ENCODE peak calls at places on chromosome 22, in five cellular contexts. J is IMR-90, C is endothelial cell of umbilical vein, Q is tibial nerve, M is testis. I is an unnamed sample.

GRCh38 chr22:45263790-45264269 is 20.9 kb upstream of the UPK3A start:
- DNase-seq in C (peak), Q (peak), J (peak), M (peak), I (no peak)

GRCh38 chr22:19799322-19800190 is 39.0 kb downstream of the TBX1 start:
- DNase-seq in Q (peak), J (peak), C (no peak), M (no peak), I (peak)

GRCh38 chr22:27228771-27229170 is 571.4 kb downstream of the MIAT start:
- DNase-seq in Q (no peak), C (no peak), M (no peak), J (no peak), I (no peak)

GRCh38 chr22:23227380-23227779 is 47.1 kb downstream of the BCR start:
- DNase-seq in J (no peak), C (no peak), M (no peak), Q (no peak), I (no peak)

GRCh38 chr22:17754233-17754925 is 19.9 kb downstream of the BID start:
- DNase-seq in M (no peak), C (no peak), J (no peak), Q (no peak), I (no peak)

GRCh38 chr22:40414306-40414705 is 43.9 kb downstream of the SGSM3 start:
- DNase-seq in J (peak), Q (no peak), C (no peak), M (no peak), I (no peak)

GRCh38 chr22:18952022-18952421 is 15.9 kb upstream of the PRODH start:
- DNase-seq in J (no peak), C (no peak), M (no peak), Q (no peak), I (no peak)

GRCh38 chr22:47022075-47022473 is 259.6 kb downstream of the TBC1D22A start:
- DNase-seq in J (peak), M (no peak), Q (no peak), C (no peak), I (no peak)

GRCh38 chr22:44132724-44133123 is 48.0 kb upstream of the PARVG start:
- DNase-seq in J (no peak), Q (no peak), C (no peak), M (no peak), I (no peak)

GRCh38 chr22:47386812-47387510 is 624.5 kb downstream of the TBC1D22A start:
- DNase-seq in M (no peak), Q (no peak), J (no peak), C (no peak), I (no peak)

GRCh38 chr22:50146440-50147228 is 23.9 kb upstream of the PANX2 start:
- DNase-seq in M (peak), Q (peak), J (peak), C (no peak), I (no peak)

GRCh38 chr22:46830841-46831240 is 68.4 kb downstream of the TBC1D22A start:
- DNase-seq in M (no peak), Q (no peak), J (peak), C (no peak), I (no peak)

GRCh38 chr22:17949926-17950473 is 74.4 kb downstream of the MICAL3 start:
- DNase-seq in Q (no peak), C (no peak), J (no peak), M (no peak), I (no peak)

GRCh38 chr22:39808087-39808486 is 85.5 kb downstream of the ENTHD1 start:
- DNase-seq in M (no peak), C (peak), Q (no peak), J (peak), I (no peak)

GRCh38 chr22:18111759-18112330 is 1.2 kb downstream of the TUBA8 start:
- DNase-seq in Q (no peak), J (no peak), M (no peak), C (no peak), I (no peak)

GRCh38 chr22:24095816-24096215 is 84.7 kb downstream of the CABIN1 start:
- DNase-seq in Q (no peak), C (no peak), M (no peak), J (no peak), I (no peak)

GRCh38 chr22:50627452-50627913 is 469 bp downstream of the ARSA start:
- DNase-seq in Q (no peak), J (no peak), M (no peak), C (no peak), I (no peak)

GRCh38 chr22:46992121-46992731 is 229.8 kb downstream of the TBC1D22A start:
- DNase-seq in J (no peak), C (no peak), Q (no peak), M (no peak), I (no peak)

GRCh38 chr22:24845036-24845918 is 39.3 kb downstream of the SGSM1 start:
- DNase-seq in C (no peak), M (peak), J (peak), Q (no peak), I (peak)

GRCh38 chr22:26302726-26303125 is 126.3 kb upstream of the ASPHD2 start:
- DNase-seq in J (no peak), Q (no peak), C (no peak), M (no peak), I (no peak)

GRCh38 chr22:32926600-32926999 is 125.1 kb downstream of the TIMP3 start:
- DNase-seq in Q (no peak), J (peak), M (no peak), C (no peak), I (peak)

GRCh38 chr22:46163498-46163897 is 13.2 kb downstream of the PPARA start:
- DNase-seq in C (no peak), M (no peak), J (no peak), Q (no peak), I (no peak)

GRCh38 chr22:43094085-43094484 is 4.9 kb upstream of the TTLL1 start:
- DNase-seq in M (peak), Q (no peak), C (no peak), J (peak), I (no peak)

GRCh38 chr22:28034145-28034759 is 115.2 kb upstream of the PITPNB start:
- DNase-seq in C (no peak), Q (no peak), M (no peak), J (no peak), I (no peak)

GRCh38 chr22:43441216-43441615 is 29.4 kb downstream of the MPPED1 start:
- DNase-seq in M (no peak), J (no peak), Q (no peak), C (no peak), I (no peak)

GRCh38 chr22:25353516-25354445 is 134.3 kb downstream of the CRYBB2 start:
- DNase-seq in J (no peak), Q (no peak), C (no peak), M (no peak), I (no peak)

GRCh38 chr22:40463727-40464126 is 93.3 kb downstream of the SGSM3 start:
- DNase-seq in M (no peak), C (no peak), J (no peak), Q (no peak), I (no peak)

GRCh38 chr22:45891471-45891995 is 85.4 kb downstream of the WNT7B start:
- DNase-seq in Q (no peak), J (no peak), C (no peak), M (no peak), I (no peak)

GRCh38 chr22:27594474-27595134 is 207.0 kb downstream of the MN1 start:
- DNase-seq in J (no peak), C (peak), Q (no peak), M (no peak), I (no peak)

GRCh38 chr22:42955087-42955630 is 59.8 kb downstream of the PACSIN2 start:
- DNase-seq in J (no peak), M (no peak), C (no peak), Q (no peak), I (no peak)

GRCh38 chr22:23715811-23716355 is 25.1 kb downstream of the RGL4 start:
- DNase-seq in J (no peak), Q (no peak), C (no peak), M (no peak), I (no peak)

GRCh38 chr22:49667236-49667635 is 160.4 kb downstream of the BRD1 start:
- DNase-seq in Q (no peak), C (peak), J (no peak), M (no peak), I (no peak)

GRCh38 chr22:17441326-17441725 is 72.1 kb downstream of the CECR2 start:
- DNase-seq in M (no peak), Q (no peak), C (no peak), J (no peak), I (no peak)

GRCh38 chr22:40058265-40058664 is 63.5 kb downstream of the FAM83F start:
- DNase-seq in Q (no peak), J (no peak), C (peak), M (no peak), I (no peak)

GRCh38 chr22:45579306-45579705 is 76.6 kb downstream of the FBLN1 start:
- DNase-seq in M (no peak), Q (no peak), C (no peak), J (no peak), I (no peak)

GRCh38 chr22:19709063-19709769 is 5.1 kb upstream of the SEPTIN5 start:
- DNase-seq in C (no peak), Q (no peak), J (no peak), M (no peak), I (no peak)

GRCh38 chr22:26658671-26659478 is 1.5 kb downstream of the MIAT start:
- DNase-seq in Q (no peak), M (peak), C (peak), J (peak), I (peak)

GRCh38 chr22:37274380-37274862 is 7.9 kb upstream of the CYTH4 start:
- DNase-seq in J (no peak), M (peak), Q (no peak), C (no peak), I (no peak)

GRCh38 chr22:37275134-37275533 is 7.2 kb upstream of the CYTH4 start:
- DNase-seq in M (no peak), J (no peak), Q (no peak), C (no peak), I (no peak)

GRCh38 chr22:37273846-37274225 is 8.5 kb upstream of the CYTH4 start:
- DNase-seq in Q (no peak), C (no peak), J (no peak), M (no peak), I (no peak)

GRCh38 chr22:37276771-37277170 is 5.5 kb upstream of the CYTH4 start:
- DNase-seq in M (no peak), J (peak), C (no peak), Q (no peak), I (no peak)

GRCh38 chr22:37275622-37276021 is 6.7 kb upstream of the CYTH4 start:
- DNase-seq in C (no peak), J (no peak), Q (no peak), M (no peak), I (no peak)
- TF ChIP-seq POLR2A in C (no peak), J (no peak), Q (no peak), M (no peak), I (no peak)

DNA sequence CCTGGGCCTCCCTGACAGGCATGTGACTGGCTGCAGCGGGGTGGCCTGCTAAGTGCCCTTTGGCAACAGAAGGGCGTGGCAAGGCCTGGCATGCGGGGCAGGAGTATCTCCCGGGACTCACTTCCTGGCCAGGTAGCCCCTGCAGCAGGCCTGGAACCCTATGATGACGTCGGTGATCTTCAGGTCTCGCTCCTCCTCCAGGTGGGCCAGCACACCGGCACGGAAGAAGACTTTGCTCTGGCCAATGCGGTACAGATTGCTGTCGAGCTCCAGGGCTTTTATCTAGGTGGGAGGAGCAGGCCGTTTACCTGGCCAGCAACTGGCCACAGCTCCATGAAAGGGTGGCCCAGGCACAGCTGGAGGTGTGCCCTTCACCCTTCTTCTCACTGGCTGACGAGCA is 50.9 kb downstream of the APOL1 start:
- DNase-seq in C (no peak), Q (no peak), J (no peak), M (no peak), I (no peak)
- TF ChIP-seq POLR2A in C (peak), Q (no peak), J (no peak), M (no peak), I (no peak)

GRCh38 chr22:22161924-22162851 is 82.4 kb upstream of the VPREB1 start:
- DNase-seq in M (no peak), J (no peak), C (no peak), Q (no peak), I (no peak)
- TF ChIP-seq POLR2A in M (no peak), J (no peak), C (no peak), Q (no peak), I (no peak)

GRCh38 chr22:30591588-30592359 is at the start of gene PES1:
- DNase-seq in C (peak), Q (peak), M (peak), J (peak), I (peak)
- TF ChIP-seq POLR2A in C (no peak), Q (peak), M (no peak), J (peak), I (peak)

DNA sequence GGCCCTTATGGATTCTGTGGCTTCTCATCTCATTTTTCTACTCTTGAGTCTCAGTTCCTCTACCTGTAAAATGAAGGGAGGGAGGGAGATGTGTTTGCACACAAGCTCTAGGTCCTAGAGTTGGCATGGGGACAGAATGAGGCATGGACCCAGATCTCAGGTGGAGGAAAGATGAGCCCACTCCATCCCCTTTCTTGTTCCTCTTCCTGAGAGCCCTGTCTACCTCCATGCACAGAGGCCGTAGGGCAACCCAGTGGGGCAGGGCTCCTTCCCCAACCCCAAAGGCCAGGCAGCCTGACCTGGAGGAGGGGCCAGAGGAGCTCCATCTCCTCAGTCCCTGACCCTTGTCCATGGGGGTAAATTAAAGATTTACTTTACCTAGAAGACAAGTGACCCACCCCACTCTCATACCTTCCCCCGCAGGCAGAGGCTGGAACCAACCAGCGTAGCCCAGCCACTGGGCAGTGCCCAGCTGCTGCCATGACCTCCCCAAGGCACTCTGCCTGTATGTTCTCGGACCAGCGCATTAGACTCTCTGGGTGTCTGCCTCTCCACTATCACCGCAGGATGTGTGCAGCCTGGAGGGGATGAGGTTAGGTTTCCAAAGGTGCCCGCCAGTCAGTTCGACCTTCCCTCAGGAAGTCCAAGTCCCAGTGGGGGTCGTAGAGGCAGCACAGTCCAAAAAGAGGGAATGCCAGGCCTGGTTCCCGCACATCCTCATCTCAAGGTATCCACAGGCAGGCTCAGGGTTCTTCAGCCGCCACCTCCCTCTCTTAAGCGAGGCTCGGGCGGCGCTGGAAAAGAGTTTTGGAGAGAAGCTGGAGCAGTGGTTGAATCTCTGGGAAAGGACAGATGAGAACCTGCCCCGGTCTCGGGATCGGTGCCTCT is 3.0 kb downstream of the SMTN start:
- DNase-seq in M (no peak), Q (no peak), J (no peak), C (no peak), I (no peak)
- TF ChIP-seq POLR2A in M (no peak), Q (no peak), J (no peak), C (no peak), I (no peak)

DNA sequence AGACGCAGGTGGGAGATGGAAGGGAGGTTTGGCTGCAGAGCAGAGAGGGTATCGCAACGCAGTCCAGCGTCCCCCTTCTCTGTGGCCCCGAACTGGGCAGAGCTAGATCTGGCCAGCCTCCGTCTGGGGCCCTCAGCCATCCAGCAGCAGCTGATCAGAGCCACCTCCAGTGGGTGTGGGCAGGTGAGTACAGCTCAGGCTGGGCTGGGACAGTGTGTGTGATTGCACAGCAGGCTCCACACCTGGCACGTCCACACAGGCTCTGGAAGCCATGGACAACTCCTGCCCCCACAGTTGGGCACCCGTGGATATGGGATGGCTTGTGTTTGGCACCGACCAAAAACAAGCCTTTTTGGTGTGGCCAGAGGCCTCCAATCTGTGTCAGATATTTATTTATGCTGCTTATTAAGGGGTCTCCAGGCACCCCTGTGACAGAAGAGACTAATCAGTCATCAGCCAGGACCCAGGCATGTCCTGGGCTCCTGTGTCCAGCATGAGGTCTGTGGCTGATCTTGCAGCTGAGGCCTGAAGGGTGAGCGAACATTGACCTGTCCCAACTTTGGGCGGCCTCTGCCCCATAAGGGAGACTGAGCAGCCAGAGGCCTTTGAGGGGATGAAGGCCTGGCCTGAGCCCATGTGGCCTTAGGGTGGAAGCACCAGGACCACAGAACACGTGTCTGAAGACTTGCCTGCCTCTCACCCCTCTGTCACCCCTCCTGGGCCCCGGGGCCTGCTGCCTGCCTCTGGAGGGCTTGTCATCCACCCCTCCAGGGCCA is 18.6 kb downstream of the POLR3H start:
- DNase-seq in J (no peak), M (no peak), Q (no peak), C (no peak), I (no peak)
- TF ChIP-seq POLR2A in J (no peak), M (no peak), Q (no peak), C (no peak), I (no peak)

GRCh38 chr22:20867179-20868099 is 8.6 kb downstream of the SNAP29 start:
- DNase-seq in M (peak), Q (peak), C (peak), J (peak), I (no peak)
- TF ChIP-seq POLR2A in M (no peak), Q (peak), C (no peak), J (no peak), I (no peak)